ENCODE peak calls at places on chromosomes 6 and 20, in seven cellular contexts. L, M, Z, A, R, C and W are unnamed samples.

GRCh38 chr6:6515691-6516607 is 72.6 kb upstream of the LY86 start:
- DNase-seq in L (no peak), M (no peak), Z (no peak), A (no peak), R (no peak), C (no peak), W (no peak)

GRCh38 chr20:31718952-31719643 is 3.6 kb downstream of the BCL2L1 start:
- DNase-seq in L (no peak), M (no peak), Z (no peak), A (no peak), R (no peak), C (no peak), W (no peak)

GRCh38 chr20:8305449-8305978 is 173.4 kb downstream of the PLCB1 start:
- DNase-seq in L (peak; percentile 61), M (peak; percentile 11), Z (peak; percentile 71), A (peak; percentile 64), R (no peak), C (peak; percentile 67), W (no peak)

GRCh38 chr20:44019638-44020335 is 105.1 kb downstream of the TOX2 start:
- DNase-seq in L (no peak), M (peak; percentile 37), Z (no peak), A (no peak), R (peak; percentile 13), C (no peak), W (peak; percentile 7)

GRCh38 chr20:48794360-48794759 is 33.4 kb downstream of the PREX1 start:
- DNase-seq in L (no peak), M (no peak), Z (no peak), A (no peak), R (no peak), C (no peak), W (no peak)

GRCh38 chr6:98054453-98054852 is 771.4 kb upstream of the MMS22L start:
- DNase-seq in L (no peak), M (peak; percentile 39), Z (no peak), A (peak; percentile 49), R (no peak), C (no peak), W (peak; percentile 2)

GRCh38 chr6:86856937-86857563 is 80.3 kb upstream of the HTR1E start:
- DNase-seq in L (no peak), M (peak; percentile 18), Z (peak; percentile 25), A (peak; percentile 60), R (peak; percentile 36), C (peak; percentile 31), W (peak; percentile 15)

GRCh38 chr6:154410619-154411044 is 54.0 kb upstream of the IPCEF1 start:
- DNase-seq in L (no peak), M (peak; percentile 99), Z (peak; percentile 82), A (peak; percentile 88), R (peak; percentile 98), C (peak; percentile 66), W (peak; percentile 95)

GRCh38 chr20:59400666-59401065 is 100.3 kb downstream of the EDN3 start:
- DNase-seq in L (no peak), M (no peak), Z (no peak), A (no peak), R (no peak), C (no peak), W (no peak)

GRCh38 chr20:63940472-63941266 is 15.5 kb downstream of the UCKL1 start:
- DNase-seq in L (peak; percentile 47), M (no peak), Z (no peak), A (no peak), R (no peak), C (no peak), W (no peak)

GRCh38 chr6:4313044-4313686 is 177.8 kb upstream of the ECI2 start:
- DNase-seq in L (no peak), M (peak; percentile 96), Z (peak; percentile 82), A (peak; percentile 80), R (peak; percentile 96), C (peak; percentile 49), W (peak; percentile 89)

GRCh38 chr6:47413752-47414516 is 63.7 kb upstream of the CD2AP start:
- DNase-seq in L (no peak), M (peak; percentile 64), Z (peak; percentile 73), A (peak; percentile 75), R (peak; percentile 68), C (peak; percentile 41), W (no peak)

GRCh38 chr20:33787253-33787891 is 23.8 kb upstream of the CHMP4B start:
- DNase-seq in L (no peak), M (no peak), Z (no peak), A (no peak), R (no peak), C (no peak), W (no peak)

GRCh38 chr6:88629838-88630462 is 333.5 kb downstream of the RNGTT start:
- DNase-seq in L (no peak), M (peak; percentile 6), Z (peak; percentile 10), A (peak; percentile 42), R (no peak), C (no peak), W (peak; percentile 33)

GRCh38 chr20:16580127-16580526 is 6.9 kb upstream of the KIF16B start:
- DNase-seq in L (no peak), M (peak; percentile 71), Z (peak; percentile 33), A (no peak), R (peak; percentile 92), C (no peak), W (peak; percentile 27)

GRCh38 chr6:105320766-105321165 is 82.1 kb downstream of the PREP start:
- DNase-seq in L (no peak), M (no peak), Z (no peak), A (no peak), R (no peak), C (no peak), W (no peak)

GRCh38 chr6:149723771-149724417 is 6.0 kb upstream of the LATS1 start:
- DNase-seq in L (no peak), M (peak; percentile 72), Z (peak; percentile 76), A (peak; percentile 88), R (peak; percentile 87), C (peak; percentile 60), W (peak; percentile 24)

GRCh38 chr6:114096553-114097172 is 125.7 kb upstream of the HDAC2 start:
- DNase-seq in L (no peak), M (peak; percentile 18), Z (peak; percentile 22), A (peak; percentile 61), R (peak; percentile 34), C (peak; percentile 16), W (no peak)

GRCh38 chr20:48463916-48464315 is 363.9 kb downstream of the PREX1 start:
- DNase-seq in L (no peak), M (peak; percentile 75), Z (no peak), A (no peak), R (peak; percentile 29), C (no peak), W (peak; percentile 97)

GRCh38 chr6:70037445-70037844 is 171.1 kb downstream of the COL19A1 start:
- DNase-seq in L (no peak), M (no peak), Z (no peak), A (no peak), R (no peak), C (no peak), W (no peak)

GRCh38 chr6:70028246-70028645 is 161.9 kb downstream of the COL19A1 start:
- DNase-seq in L (no peak), M (no peak), Z (no peak), A (no peak), R (no peak), C (no peak), W (no peak)

DNA sequence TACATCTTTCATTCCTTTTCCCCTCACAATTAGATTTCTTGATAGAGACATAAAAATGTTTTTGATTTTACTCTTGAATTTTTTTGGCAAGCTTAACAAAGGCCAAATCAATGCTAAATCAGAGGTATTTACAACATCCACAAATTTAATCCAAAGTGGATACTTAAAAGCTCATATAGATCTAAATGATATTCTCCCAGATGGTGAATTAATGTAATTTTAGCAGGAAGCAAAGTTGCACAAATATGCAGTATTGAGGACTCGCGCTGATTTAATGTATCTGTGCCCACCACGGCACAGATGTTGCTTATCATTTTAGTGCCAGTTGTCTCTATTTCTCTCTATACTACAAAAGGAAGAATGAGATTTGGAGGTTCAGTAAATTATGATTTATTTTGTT is 167.4 kb downstream of the COL19A1 start:
- DNase-seq in L (no peak), M (no peak), Z (no peak), A (no peak), R (no peak), C (no peak), W (no peak)
- H3K4me3 ChIP-seq in L (no peak overlapping the region), M (no peak overlapping the region), Z (no peak overlapping the region), A (no peak overlapping the region), R (no peak overlapping the region), C (no peak overlapping the region), W (no peak overlapping the region)

DNA sequence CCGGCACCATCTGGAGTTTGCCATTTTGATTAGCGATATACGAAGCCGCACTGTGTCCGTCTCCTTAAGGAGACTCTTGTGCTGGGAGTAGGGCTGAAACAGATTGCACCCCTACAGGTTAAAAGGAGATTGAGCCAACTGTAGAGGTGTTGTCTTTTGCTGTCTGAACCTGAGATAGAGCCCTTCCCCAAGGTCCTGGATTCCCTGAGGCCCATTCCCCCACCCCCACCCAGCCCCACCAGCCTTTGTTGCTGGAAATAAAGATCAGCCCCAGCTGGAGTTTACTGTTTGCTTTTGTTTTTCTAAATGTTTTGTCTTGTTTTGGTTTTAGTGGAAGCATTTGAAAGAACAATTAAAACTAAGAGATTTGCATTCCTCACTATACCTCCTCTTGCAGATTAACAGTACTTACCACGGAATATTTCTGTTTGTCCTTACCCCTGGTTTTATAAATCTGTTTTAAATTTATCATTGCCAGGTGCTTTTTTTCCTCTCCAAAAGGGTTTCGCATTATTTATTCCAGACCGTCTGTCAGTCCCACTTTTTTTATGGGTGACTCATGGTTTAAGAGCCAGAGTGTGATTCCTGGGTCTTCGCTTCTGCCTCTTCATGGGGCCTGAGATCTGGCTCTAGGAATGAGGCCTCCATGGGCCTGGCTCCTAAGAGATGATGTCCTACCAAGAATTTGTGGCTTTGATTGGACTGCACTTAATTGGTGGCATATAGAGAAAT is 169.2 kb downstream of the DTNBP1 start:
- DNase-seq in L (no peak), M (peak; percentile 61), Z (no peak), A (no peak), R (peak; percentile 50), C (no peak), W (no peak)
- TF ChIP-seq CTCF in L (no peak), M (no peak), Z (no peak), A (no peak), R (no peak), C (no peak), W (no peak)

GRCh38 chr20:50278377-50278683 is 87.7 kb downstream of the CEBPB start:
- DNase-seq in L (no peak), M (no peak), Z (no peak), A (no peak), R (no peak), C (no peak), W (no peak)
- H3K4me3 ChIP-seq in L (peak overlapping the region; percentile 37), M (no peak overlapping the region), Z (no peak overlapping the region), A (no peak overlapping the region), R (no peak overlapping the region), C (no peak overlapping the region), W (no peak overlapping the region)

GRCh38 chr6:45375449-45375848 is 2.3 kb downstream of the SUPT3H start:
- DNase-seq in L (no peak), M (no peak), Z (no peak), A (no peak), R (no peak), C (no peak), W (no peak)

GRCh38 chr6:45376310-45377040 is 1.3 kb downstream of the SUPT3H start:
- DNase-seq in L (no peak), M (peak; percentile 67), Z (no peak), A (no peak), R (peak; percentile 37), C (no peak), W (no peak)

GRCh38 chr6:45378324-45378926 is 691 bp upstream of the SUPT3H start:
- DNase-seq in L (peak; percentile 50), M (no peak), Z (no peak), A (no peak), R (no peak), C (no peak), W (no peak)

GRCh38 chr6:45377041-45377554 is 636 bp downstream of the SUPT3H start:
- DNase-seq in L (no peak), M (peak; percentile 15), Z (peak; percentile 6), A (peak; percentile 11), R (peak; percentile 13), C (no peak), W (no peak)

GRCh38 chr6:45377555-45378323 is at the start of gene SUPT3H:
- DNase-seq in L (peak; percentile 94), M (peak; percentile 93), Z (peak; percentile 94), A (peak; percentile 98), R (peak; percentile 92), C (peak; percentile 83), W (peak; percentile 69)
- TF ChIP-seq CTCF in L (peak; percentile 31), M (peak; percentile 13), Z (no peak), A (peak; percentile 10), R (peak; percentile 36), C (no peak), W (peak; percentile 10)